ENCODE peak calls at places on chromosomes 12 and 14, in ten cellular contexts. B, E, R, X, N, A, S, V, I and K are unnamed samples.

GRCh38 chr14:96204151-96205058 is at the start of gene BDKRB2:
- DNase-seq in I (peak), B (peak), S (peak), E (peak), N (no peak), A (peak), V (peak), R (peak), X (peak), K (peak)

GRCh38 chr14:63418020-63418419 is 99.3 kb upstream of the GPHB5 start:
- DNase-seq in I (no peak), N (no peak), A (no peak), S (no peak), E (no peak), B (no peak), R (no peak), X (no peak), V (no peak), K (no peak)

GRCh38 chr14:91947196-91948184 is at the start of gene FBLN5:
- DNase-seq in S (peak), A (no peak), E (peak), I (peak), R (peak), N (no peak), X (peak), B (peak), V (peak), K (peak)

GRCh38 chr12:123972448-123973401 is at the start of the genes CCDC92 and ZNF664:
- DNase-seq in E (peak), B (peak), N (peak), X (peak), R (peak), S (peak), A (peak), I (peak), V (peak), K (peak)

GRCh38 chr12:54301428-54302045 is 722 bp upstream of the NFE2 start:
- DNase-seq in N (no peak), V (peak), A (no peak), B (no peak), X (no peak), R (no peak), I (no peak), E (no peak), S (no peak), K (no peak)

GRCh38 chr14:74380845-74381244 is 32.6 kb downstream of the VRTN start:
- DNase-seq in R (no peak), S (no peak), I (no peak), N (no peak), V (no peak), A (no peak), E (no peak), B (no peak), X (no peak), K (no peak)

GRCh38 chr12:45017916-45018315 is 33.0 kb downstream of the DBX2 start:
- DNase-seq in X (no peak), S (no peak), N (no peak), B (no peak), E (no peak), A (no peak), I (no peak), V (no peak), R (no peak), K (no peak)

GRCh38 chr12:45191239-45191638 is 24.7 kb upstream of the ANO6 start:
- DNase-seq in N (no peak), V (no peak), S (peak), R (no peak), X (no peak), A (no peak), I (no peak), B (no peak), E (no peak), K (no peak)

GRCh38 chr12:6534914-6535696 is 788 bp downstream of the GAPDH start:
- DNase-seq in X (peak), I (peak), N (peak), V (peak), E (no peak), R (no peak), A (no peak), B (peak), S (peak), K (peak)

GRCh38 chr12:29681370-29681769 is 102.4 kb downstream of the TMTC1 start:
- DNase-seq in R (no peak), I (no peak), E (no peak), A (no peak), S (no peak), N (no peak), B (no peak), V (no peak), X (no peak), K (no peak)

GRCh38 chr12:21987786-21988185 is 46.6 kb upstream of the ABCC9 start:
- DNase-seq in V (peak), A (no peak), I (no peak), E (no peak), X (no peak), N (no peak), B (no peak), R (no peak), S (no peak), K (no peak)

GRCh38 chr14:47675489-47676300 is at the start of gene MDGA2:
- DNase-seq in X (no peak), V (peak), E (peak), A (no peak), I (no peak), B (no peak), N (no peak), S (peak), R (no peak), K (no peak)

GRCh38 chr12:8770499-8770898 is 51.9 kb upstream of the A2ML1 start:
- DNase-seq in A (no peak), R (no peak), V (no peak), X (no peak), E (no peak), I (no peak), N (no peak), B (no peak), S (no peak), K (no peak)

GRCh38 chr14:24353551-24354529 is 14.0 kb upstream of the RIPK3 start:
- DNase-seq in I (no peak), V (no peak), B (no peak), S (peak), X (no peak), R (no peak), E (no peak), N (no peak), A (no peak), K (no peak)

GRCh38 chr12:88558341-88558867 is 21.9 kb downstream of the KITLG start:
- DNase-seq in S (no peak), V (no peak), B (no peak), X (no peak), N (no peak), I (no peak), E (no peak), R (no peak), A (no peak), K (no peak)

GRCh38 chr12:49055978-49056754 is 4.4 kb downstream of the KMT2D start:
- DNase-seq in E (no peak), V (peak), A (no peak), X (peak), S (peak), R (peak), B (peak), I (peak), N (peak), K (peak)
- H3K27ac ChIP-seq in E (no peak), V (no peak), A (no peak), X (no peak), S (no peak), R (no peak), B (peak), I (peak), N (peak), K (peak)

GRCh38 chr12:11162494-11162893 is 8.5 kb upstream of the SMIM10L1 start:
- DNase-seq in B (no peak), X (no peak), I (no peak), V (peak), E (no peak), A (no peak), N (no peak), R (no peak), S (no peak), K (no peak)
- H3K27ac ChIP-seq in B (no peak), X (no peak), I (no peak), V (no peak), E (no peak), A (no peak), N (no peak), R (no peak), S (no peak), K (no peak)

DNA sequence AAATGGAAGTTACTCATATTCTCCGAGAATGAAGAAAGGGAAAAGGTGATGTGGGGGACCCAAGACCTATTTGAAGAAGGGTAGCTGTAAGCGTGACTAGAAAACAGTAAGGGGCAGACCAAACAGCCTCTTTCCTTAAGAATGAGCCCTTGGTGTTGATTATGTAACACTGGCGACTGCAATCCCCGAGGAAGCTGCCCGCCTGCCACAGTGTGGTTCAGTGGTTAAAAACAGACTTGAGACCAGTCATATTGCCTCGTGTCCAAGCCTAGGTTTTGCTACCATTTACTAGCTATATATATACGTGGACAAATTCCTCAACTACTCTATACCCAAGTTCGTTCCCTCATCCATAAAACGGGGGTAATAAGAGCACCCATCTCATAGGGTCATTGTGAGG is 49.1 kb downstream of the SSPN start:
- DNase-seq in R (no peak), E (no peak), S (no peak), V (no peak), X (no peak), A (no peak), I (no peak), N (no peak), B (no peak), K (no peak)
- H3K27ac ChIP-seq in R (no peak), E (no peak), S (no peak), V (no peak), X (no peak), A (no peak), I (no peak), N (no peak), B (no peak), K (no peak)

GRCh38 chr14:84351646-84352045 is 1178.3 kb upstream of the FLRT2 start:
- DNase-seq in R (no peak), V (no peak), X (no peak), I (no peak), A (no peak), N (no peak), B (no peak), E (no peak), S (no peak), K (no peak)
- H3K27ac ChIP-seq in R (no peak), V (no peak), X (no peak), I (no peak), A (no peak), N (no peak), B (no peak), E (no peak), S (no peak), K (no peak)

GRCh38 chr14:94127330-94127729 is 2.1 kb downstream of the IFI27L2 start:
- DNase-seq in A (no peak), B (no peak), V (no peak), N (no peak), R (no peak), S (no peak), I (no peak), X (no peak), E (no peak), K (no peak)

GRCh38 chr14:94129758-94130414 is 482 bp upstream of the IFI27L2 start:
- DNase-seq in R (no peak), E (no peak), B (peak), I (peak), X (no peak), A (no peak), V (peak), N (peak), S (peak), K (peak)

GRCh38 chr14:94126800-94127199 is 2.6 kb downstream of the IFI27L2 start:
- DNase-seq in R (no peak), I (no peak), N (no peak), S (no peak), B (no peak), X (no peak), V (no peak), E (no peak), A (no peak), K (no peak)

GRCh38 chr14:94128216-94128839 is 1.1 kb downstream of the IFI27L2 start:
- DNase-seq in B (no peak), V (no peak), I (no peak), S (no peak), A (no peak), R (no peak), E (no peak), X (peak), N (no peak), K (no peak)

GRCh38 chr14:94129111-94129757 is at the start of gene IFI27L2:
- DNase-seq in N (peak), R (peak), B (peak), V (peak), X (peak), A (peak), I (peak), S (peak), E (peak), K (peak)
- H3K27ac ChIP-seq in N (no peak), R (peak), B (peak), V (no peak), X (peak), A (peak), I (peak), S (no peak), E (no peak), K (peak)

DNA sequence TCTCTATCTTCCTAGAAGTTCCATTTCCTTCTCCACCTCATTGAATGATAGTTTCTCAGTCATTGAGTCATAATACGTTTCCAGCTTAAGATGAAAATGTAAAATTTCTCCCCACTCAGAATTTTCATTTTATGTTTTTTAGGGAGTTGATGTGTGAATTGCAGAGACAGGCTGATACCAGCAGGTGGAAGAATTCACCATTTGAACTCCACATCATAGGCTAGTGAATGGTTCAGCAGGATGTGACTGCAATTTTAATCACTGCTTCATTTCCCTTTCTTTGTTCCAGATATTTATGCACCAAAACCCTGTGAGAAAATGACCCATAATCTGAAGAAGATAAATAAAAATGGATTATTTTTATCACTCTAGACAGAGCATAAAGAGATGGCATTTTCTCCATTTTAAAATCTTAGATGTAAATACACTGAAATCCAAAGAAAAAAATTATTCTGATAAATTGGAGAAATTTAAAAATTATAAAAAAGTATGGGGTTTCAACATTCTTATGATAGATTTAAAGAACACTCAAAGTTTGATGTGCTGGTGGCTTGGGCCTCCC is 10.6 kb upstream of the PYGL start:
- DNase-seq in E (no peak), X (no peak), R (no peak), I (no peak), A (no peak), V (peak), S (peak), B (no peak), N (peak), K (no peak)
- H3K27ac ChIP-seq in E (no peak), X (no peak), R (peak), I (no peak), A (no peak), V (peak), S (peak), B (peak), N (no peak), K (no peak)